ENCODE peak calls at places on chromosomes 12 and 14, in six cellular contexts. One of them, this sample, is unnamed.

GRCh38 chr12:116698131-116698495 is 39.8 kb downstream of the SPRING1 start:
- DNase-seq in RWPE1: no peak
- DNase-seq in endothelial cell: no peak
- DNase-seq in lower leg skin: no peak
- DNase-seq in astrocyte of the spinal cord: no peak
- DNase-seq in fibroblast of lung: no peak
- DNase-seq in this sample: no peak

GRCh38 chr14:98503086-98503815 is 768.7 kb downstream of the BCL11B start:
- DNase-seq in RWPE1: peak; percentile 17
- DNase-seq in endothelial cell: no peak
- DNase-seq in fibroblast of lung: no peak
- DNase-seq in lower leg skin: no peak
- DNase-seq in astrocyte of the spinal cord: no peak
- DNase-seq in this sample: no peak

GRCh38 chr14:58401587-58401986 is 5.9 kb downstream of the TOMM20L start:
- DNase-seq in RWPE1: no peak
- DNase-seq in fibroblast of lung: no peak
- DNase-seq in endothelial cell: no peak
- DNase-seq in lower leg skin: no peak
- DNase-seq in astrocyte of the spinal cord: no peak
- DNase-seq in this sample: no peak

GRCh38 chr12:104802198-104802597 is 155.9 kb downstream of the SLC41A2 start:
- DNase-seq in RWPE1: no peak
- DNase-seq in fibroblast of lung: no peak
- DNase-seq in astrocyte of the spinal cord: no peak
- DNase-seq in endothelial cell: no peak
- DNase-seq in lower leg skin: no peak
- DNase-seq in this sample: no peak

GRCh38 chr14:39158222-39158858 is 11.8 kb downstream of the TRAPPC6B start:
- DNase-seq in astrocyte of the spinal cord: no peak
- DNase-seq in lower leg skin: no peak
- DNase-seq in fibroblast of lung: no peak
- DNase-seq in endothelial cell: no peak
- DNase-seq in RWPE1: no peak
- DNase-seq in this sample: no peak

GRCh38 chr12:53174881-53175491 is 5.5 kb upstream of the ZNF740 start:
- DNase-seq in RWPE1: no peak
- DNase-seq in astrocyte of the spinal cord: no peak
- DNase-seq in lower leg skin: no peak
- DNase-seq in fibroblast of lung: peak; percentile 35
- DNase-seq in endothelial cell: no peak
- DNase-seq in this sample: no peak

GRCh38 chr14:93906341-93907329 is 20.5 kb upstream of the FAM181A start:
- DNase-seq in endothelial cell: peak; percentile 67
- DNase-seq in lower leg skin: peak; percentile 24
- DNase-seq in RWPE1: peak; percentile 83
- DNase-seq in astrocyte of the spinal cord: peak; percentile 9
- DNase-seq in fibroblast of lung: peak; percentile 8
- DNase-seq in this sample: no peak

GRCh38 chr12:104386461-104386860 is 70.3 kb upstream of the CHST11 start:
- DNase-seq in fibroblast of lung: no peak
- DNase-seq in RWPE1: no peak
- DNase-seq in endothelial cell: no peak
- DNase-seq in astrocyte of the spinal cord: no peak
- DNase-seq in lower leg skin: no peak
- DNase-seq in this sample: no peak

GRCh38 chr14:103522028-103522581 is 525 bp downstream of the CKB start:
- DNase-seq in astrocyte of the spinal cord: no peak
- DNase-seq in fibroblast of lung: peak; percentile 26
- DNase-seq in endothelial cell: no peak
- DNase-seq in lower leg skin: no peak
- DNase-seq in RWPE1: no peak
- DNase-seq in this sample: no peak

GRCh38 chr14:54570651-54571415 is 3.9 kb downstream of the SAMD4A start:
- DNase-seq in endothelial cell: no peak
- DNase-seq in lower leg skin: no peak
- DNase-seq in RWPE1: peak; percentile 69
- DNase-seq in astrocyte of the spinal cord: peak; percentile 79
- DNase-seq in fibroblast of lung: peak; percentile 92
- DNase-seq in this sample: no peak

GRCh38 chr12:22625671-22626251 is 790 bp downstream of the ETNK1 start:
- DNase-seq in fibroblast of lung: peak; percentile 43
- DNase-seq in RWPE1: peak; percentile 20
- DNase-seq in endothelial cell: peak; percentile 37
- DNase-seq in astrocyte of the spinal cord: peak; percentile 45
- DNase-seq in lower leg skin: peak; percentile 22
- DNase-seq in this sample: peak; percentile 44

GRCh38 chr14:74977164-74977900 is 21.9 kb upstream of the PGF start:
- DNase-seq in fibroblast of lung: no peak
- DNase-seq in lower leg skin: no peak
- DNase-seq in endothelial cell: no peak
- DNase-seq in RWPE1: no peak
- DNase-seq in astrocyte of the spinal cord: no peak
- DNase-seq in this sample: no peak

GRCh38 chr12:5648692-5649338 is 216.9 kb downstream of the NTF3 start:
- DNase-seq in RWPE1: peak; percentile 12
- DNase-seq in fibroblast of lung: peak; percentile 20
- DNase-seq in endothelial cell: peak; percentile 27
- DNase-seq in lower leg skin: no peak
- DNase-seq in astrocyte of the spinal cord: no peak
- DNase-seq in this sample: no peak

GRCh38 chr12:52440821-52441319 is 6.7 kb upstream of the KRT75 start:
- DNase-seq in astrocyte of the spinal cord: peak; percentile 33
- DNase-seq in lower leg skin: no peak
- DNase-seq in RWPE1: peak; percentile 55
- DNase-seq in endothelial cell: no peak
- DNase-seq in fibroblast of lung: no peak
- DNase-seq in this sample: no peak

GRCh38 chr12:79451365-79451764 is 239.4 kb downstream of the PAWR start:
- DNase-seq in fibroblast of lung: no peak
- DNase-seq in lower leg skin: no peak
- DNase-seq in RWPE1: no peak
- DNase-seq in astrocyte of the spinal cord: peak; percentile 8
- DNase-seq in endothelial cell: no peak
- DNase-seq in this sample: no peak

GRCh38 chr12:53625373-53625945 is 723 bp downstream of the ATF7 start:
- DNase-seq in astrocyte of the spinal cord: peak; percentile 17
- DNase-seq in fibroblast of lung: no peak
- DNase-seq in lower leg skin: no peak
- DNase-seq in RWPE1: no peak
- DNase-seq in endothelial cell: no peak
- DNase-seq in this sample: no peak

GRCh38 chr14:50331596-50331995 is 19.5 kb downstream of the DMAC2L start:
- DNase-seq in lower leg skin: no peak
- DNase-seq in astrocyte of the spinal cord: no peak
- DNase-seq in fibroblast of lung: no peak
- DNase-seq in endothelial cell: no peak
- DNase-seq in RWPE1: no peak
- DNase-seq in this sample: no peak

GRCh38 chr12:69007858-69008314 is 74.9 kb upstream of the CPM start:
- DNase-seq in astrocyte of the spinal cord: peak; percentile 10
- DNase-seq in fibroblast of lung: peak; percentile 25
- DNase-seq in RWPE1: peak; percentile 48
- DNase-seq in lower leg skin: no peak
- DNase-seq in endothelial cell: no peak
- DNase-seq in this sample: no peak

GRCh38 chr14:50069325-50069724 is 47.0 kb downstream of the VCPKMT start:
- DNase-seq in fibroblast of lung: no peak
- DNase-seq in endothelial cell: no peak
- DNase-seq in lower leg skin: no peak
- DNase-seq in astrocyte of the spinal cord: no peak
- DNase-seq in RWPE1: no peak
- DNase-seq in this sample: no peak

GRCh38 chr12:76014007-76014406 is 17.6 kb downstream of the PHLDA1 start:
- DNase-seq in RWPE1: no peak
- DNase-seq in endothelial cell: no peak
- DNase-seq in astrocyte of the spinal cord: no peak
- DNase-seq in fibroblast of lung: no peak
- DNase-seq in lower leg skin: no peak
- DNase-seq in this sample: no peak

GRCh38 chr14:69154779-69155178 is 1.9 kb upstream of the DCAF5 start:
- DNase-seq in lower leg skin: no peak
- DNase-seq in astrocyte of the spinal cord: no peak
- DNase-seq in RWPE1: no peak
- DNase-seq in fibroblast of lung: peak; percentile 23
- DNase-seq in endothelial cell: no peak
- DNase-seq in this sample: no peak

GRCh38 chr12:71664411-71665108 is 459 bp downstream of the THAP2 start:
- DNase-seq in RWPE1: no peak
- DNase-seq in astrocyte of the spinal cord: no peak
- DNase-seq in endothelial cell: no peak
- DNase-seq in fibroblast of lung: peak; percentile 20
- DNase-seq in lower leg skin: no peak
- DNase-seq in this sample: no peak

GRCh38 chr12:121827351-121828099 is 23.7 kb downstream of the SETD1B start:
- DNase-seq in lower leg skin: no peak
- DNase-seq in endothelial cell: no peak
- DNase-seq in RWPE1: no peak
- DNase-seq in astrocyte of the spinal cord: no peak
- DNase-seq in fibroblast of lung: no peak
- DNase-seq in this sample: no peak

GRCh38 chr12:1443421-1444141 is 150.8 kb downstream of the FBXL14 start:
- DNase-seq in RWPE1: no peak
- DNase-seq in astrocyte of the spinal cord: peak; percentile 92
- DNase-seq in lower leg skin: no peak
- DNase-seq in fibroblast of lung: peak; percentile 77
- DNase-seq in endothelial cell: no peak
- DNase-seq in this sample: no peak

GRCh38 chr12:29655861-29656260 is 127.9 kb downstream of the TMTC1 start:
- DNase-seq in lower leg skin: no peak
- DNase-seq in astrocyte of the spinal cord: peak; percentile 19
- DNase-seq in fibroblast of lung: peak; percentile 14
- DNase-seq in endothelial cell: no peak
- DNase-seq in RWPE1: no peak
- DNase-seq in this sample: no peak

GRCh38 chr12:115946867-115947695 is 330.4 kb downstream of the MED13L start:
- DNase-seq in RWPE1: no peak
- DNase-seq in astrocyte of the spinal cord: no peak
- DNase-seq in fibroblast of lung: no peak
- DNase-seq in lower leg skin: no peak
- DNase-seq in endothelial cell: no peak
- DNase-seq in this sample: no peak

GRCh38 chr12:82517808-82518207 is 159.5 kb downstream of the METTL25 start:
- DNase-seq in endothelial cell: no peak
- DNase-seq in RWPE1: no peak
- DNase-seq in fibroblast of lung: no peak
- DNase-seq in lower leg skin: no peak
- DNase-seq in astrocyte of the spinal cord: no peak
- DNase-seq in this sample: no peak

GRCh38 chr12:71958993-71959588 is 20.4 kb downstream of the TPH2 start:
- DNase-seq in RWPE1: no peak
- DNase-seq in fibroblast of lung: peak; percentile 9
- DNase-seq in endothelial cell: no peak
- DNase-seq in astrocyte of the spinal cord: peak; percentile 66
- DNase-seq in lower leg skin: no peak
- DNase-seq in this sample: no peak

GRCh38 chr12:108840605-108841328 is 16.6 kb downstream of the SSH1 start:
- DNase-seq in lower leg skin: no peak
- DNase-seq in astrocyte of the spinal cord: peak; percentile 69
- DNase-seq in fibroblast of lung: no peak
- DNase-seq in endothelial cell: no peak
- DNase-seq in RWPE1: no peak
- DNase-seq in this sample: no peak

GRCh38 chr12:32698285-32698684 is 19.2 kb downstream of the DNM1L start:
- DNase-seq in endothelial cell: no peak
- DNase-seq in fibroblast of lung: no peak
- DNase-seq in RWPE1: no peak
- DNase-seq in lower leg skin: no peak
- DNase-seq in astrocyte of the spinal cord: no peak
- DNase-seq in this sample: no peak

DNA sequence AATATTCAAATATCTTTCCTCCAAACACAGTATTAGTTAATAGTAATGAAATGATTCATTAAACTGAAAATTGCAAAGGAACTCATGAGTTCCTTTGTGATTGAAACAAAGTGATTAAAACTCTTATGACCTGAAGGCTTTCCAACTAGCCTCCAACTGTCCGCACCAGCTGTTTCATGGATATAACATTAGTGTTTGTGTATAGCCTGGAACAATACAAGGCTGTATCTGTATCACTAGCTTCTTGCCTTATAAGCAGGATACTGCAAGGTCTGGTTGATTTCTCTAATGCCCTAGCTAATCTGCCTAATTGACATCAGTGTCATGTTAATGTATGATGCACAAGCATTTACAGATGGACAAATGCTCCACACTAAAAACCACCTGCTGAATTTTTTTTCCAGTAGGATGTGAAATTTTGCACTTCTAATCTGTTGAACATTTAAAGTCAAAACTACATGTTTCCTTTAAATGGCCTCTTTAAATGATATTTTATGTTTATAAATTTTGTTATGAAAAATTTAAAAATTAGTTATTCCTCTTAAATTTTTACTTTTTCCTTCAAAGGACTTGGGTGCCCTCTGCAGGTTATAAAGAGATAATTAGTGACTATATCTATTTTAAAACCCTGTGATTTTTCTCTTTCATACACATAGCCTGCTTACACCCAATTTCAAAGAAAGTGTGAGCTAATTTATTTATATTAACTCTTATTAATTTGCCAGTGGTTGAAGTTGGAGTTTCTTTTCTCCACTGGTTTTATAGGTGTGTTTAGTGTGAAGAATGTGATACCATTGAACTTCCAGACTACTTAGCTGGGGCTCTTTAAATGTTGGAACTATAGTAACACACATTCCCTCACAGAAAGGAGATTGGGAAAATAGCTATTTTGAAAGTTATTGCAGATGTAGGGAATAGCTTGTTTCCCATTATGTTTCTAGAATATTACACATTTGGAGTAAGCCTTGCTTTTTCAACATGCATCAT is 25.4 kb downstream of the AP5M1 start:
- DNase-seq in fibroblast of lung: peak; percentile 54
- DNase-seq in astrocyte of the spinal cord: peak; percentile 43
- DNase-seq in endothelial cell: no peak
- DNase-seq in RWPE1: no peak
- DNase-seq in lower leg skin: no peak
- DNase-seq in this sample: no peak
- TF ChIP-seq CTCF in fibroblast of lung: no peak
- TF ChIP-seq CTCF in astrocyte of the spinal cord: no peak
- TF ChIP-seq CTCF in endothelial cell: peak; percentile 48
- TF ChIP-seq CTCF in RWPE1: peak; percentile 46
- TF ChIP-seq CTCF in lower leg skin: no peak
- TF ChIP-seq CTCF in this sample: peak; percentile 54

GRCh38 chr14:52650774-52651173 is 44.6 kb downstream of the ERO1A start:
- DNase-seq in fibroblast of lung: no peak
- DNase-seq in astrocyte of the spinal cord: no peak
- DNase-seq in endothelial cell: no peak
- DNase-seq in RWPE1: no peak
- DNase-seq in lower leg skin: no peak
- DNase-seq in this sample: no peak
- TF ChIP-seq CTCF in fibroblast of lung: no peak
- TF ChIP-seq CTCF in astrocyte of the spinal cord: no peak
- TF ChIP-seq CTCF in endothelial cell: no peak
- TF ChIP-seq CTCF in RWPE1: no peak
- TF ChIP-seq CTCF in lower leg skin: no peak
- TF ChIP-seq CTCF in this sample: no peak

GRCh38 chr12:67651380-67651695 is 2.8 kb downstream of the DYRK2 start:
- DNase-seq in RWPE1: peak; percentile 4
- DNase-seq in endothelial cell: no peak
- DNase-seq in lower leg skin: no peak
- DNase-seq in fibroblast of lung: peak; percentile 70
- DNase-seq in astrocyte of the spinal cord: peak; percentile 61
- DNase-seq in this sample: no peak
- TF ChIP-seq CTCF in RWPE1: no peak
- TF ChIP-seq CTCF in endothelial cell: no peak
- TF ChIP-seq CTCF in lower leg skin: no peak
- TF ChIP-seq CTCF in fibroblast of lung: peak; percentile 38
- TF ChIP-seq CTCF in astrocyte of the spinal cord: peak; percentile 49
- TF ChIP-seq CTCF in this sample: no peak

GRCh38 chr12:24025153-24025798 is 75.8 kb upstream of the SOX5 start:
- DNase-seq in lower leg skin: no peak
- DNase-seq in fibroblast of lung: peak; percentile 31
- DNase-seq in endothelial cell: no peak
- DNase-seq in RWPE1: no peak
- DNase-seq in astrocyte of the spinal cord: peak; percentile 16
- DNase-seq in this sample: no peak
- TF ChIP-seq CTCF in lower leg skin: no peak
- TF ChIP-seq CTCF in fibroblast of lung: peak; percentile 29
- TF ChIP-seq CTCF in endothelial cell: peak; percentile 51
- TF ChIP-seq CTCF in RWPE1: no peak
- TF ChIP-seq CTCF in astrocyte of the spinal cord: peak; percentile 57
- TF ChIP-seq CTCF in this sample: no peak